ENCODE peak calls at places on chromosomes 2 and 18, in five cellular contexts. M is upper lobe of left lung, J is stomach, C is GM23338, N is AG04450. O is an unnamed sample.
A peak's percentile ranks its signal among the peaks of the same experiment; 100 is the strongest.

GRCh38 chr2:178579006-178579405 is 98.7 kb downstream of the PLEKHA3 start:
- DNase-seq in M (no peak), J (no peak), N (no peak), C (no peak), O (no peak)

GRCh38 chr18:75376004-75376403 is 51.5 kb downstream of the SMIM21 start:
- DNase-seq in J (no peak), M (no peak), C (no peak), N (no peak), O (peak; percentile 5)

GRCh38 chr18:23032030-23032582 is 99.0 kb downstream of the RBBP8 start:
- DNase-seq in M (no peak), N (peak; percentile 58), J (no peak), C (peak; percentile 20), O (peak; percentile 6)

GRCh38 chr2:181393472-181393871 is 63.7 kb upstream of the ITGA4 start:
- DNase-seq in N (no peak), M (no peak), C (no peak), J (no peak), O (no peak)

GRCh38 chr2:70192516-70192915 is 1.7 kb upstream of the C2orf42 start:
- DNase-seq in M (no peak), C (no peak), N (no peak), J (no peak), O (peak; percentile 46)

GRCh38 chr2:233140913-233141469 is 80.8 kb downstream of the INPP5D start:
- DNase-seq in M (no peak), N (no peak), C (peak; percentile 63), J (no peak), O (no peak)

GRCh38 chr18:48780151-48781001 is 170.4 kb downstream of the SMAD7 start:
- DNase-seq in J (no peak), N (no peak), M (no peak), C (no peak), O (no peak)

GRCh38 chr18:46282646-46283045 is 178.5 kb downstream of the HAUS1 start:
- DNase-seq in N (no peak), C (no peak), J (no peak), M (no peak), O (no peak)

GRCh38 chr2:217289909-217290283 is 430.0 kb upstream of the TNP1 start:
- DNase-seq in M (no peak), N (no peak), J (no peak), C (peak; percentile 16), O (peak; percentile 45)

GRCh38 chr2:197269173-197269572 is 41.4 kb downstream of the ANKRD44 start:
- DNase-seq in J (no peak), C (no peak), M (no peak), N (peak; percentile 27), O (no peak)

GRCh38 chr2:42125887-42126594 is 43.1 kb upstream of the EML4 start:
- DNase-seq in M (no peak), N (no peak), C (peak; percentile 38), J (no peak), O (no peak)
- H3K27ac ChIP-seq in M (no peak overlapping the region), N (no peak overlapping the region), C (no peak overlapping the region), J (no peak overlapping the region), O (peak overlapping the region; percentile 78)

DNA sequence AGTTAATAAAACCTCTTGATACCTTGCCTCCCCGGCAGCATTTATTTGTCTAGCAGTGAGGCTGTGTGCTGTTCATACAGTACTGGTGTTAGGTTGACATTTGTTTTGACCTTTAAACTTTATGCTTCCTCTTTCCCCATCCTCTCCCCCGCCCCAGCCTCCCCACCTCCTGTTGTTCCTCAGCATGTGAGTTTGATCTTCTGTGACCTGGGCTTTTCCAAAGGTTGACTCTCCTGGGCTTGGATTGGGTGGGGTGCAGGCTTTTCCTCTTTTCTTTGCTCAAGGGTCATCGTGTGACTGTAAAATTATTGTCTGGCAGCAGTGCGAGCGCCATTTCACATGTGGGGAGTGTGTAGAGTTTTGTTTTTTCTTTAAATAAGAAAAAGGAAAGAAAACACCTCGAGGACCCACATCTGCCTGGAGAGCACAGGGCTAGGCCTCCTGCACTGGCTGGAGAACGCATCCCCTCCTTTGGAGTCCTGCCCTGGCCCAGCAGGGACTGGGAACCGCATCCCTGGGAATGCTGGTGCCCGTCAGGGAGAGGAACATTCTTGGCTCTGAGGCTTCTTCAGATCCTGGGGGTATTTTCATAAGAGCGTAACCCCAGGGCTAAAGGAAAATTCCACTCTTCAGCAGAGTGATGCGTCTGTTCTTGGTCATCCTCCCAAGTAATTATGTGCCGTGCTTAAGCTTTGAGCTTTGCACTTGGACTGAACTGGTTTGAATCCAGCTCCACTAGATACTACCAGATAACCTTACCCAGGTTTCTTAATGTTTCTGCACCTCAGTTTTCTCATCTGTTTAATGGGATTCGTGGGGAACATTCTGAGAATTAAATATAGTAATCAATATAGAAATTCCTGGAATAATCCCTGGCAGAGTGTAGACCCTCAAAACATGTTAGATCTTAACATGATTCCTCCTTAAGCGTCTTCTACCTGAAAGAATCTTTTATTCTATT is 91.5 kb downstream of the SETBP1 start:
- DNase-seq in J (peak; percentile 31), M (no peak), N (no peak), C (no peak), O (no peak)
- H3K27ac ChIP-seq in J (peak overlapping the region; percentile 67), M (peak overlapping the region; percentile 22), N (no peak overlapping the region), C (no peak overlapping the region), O (no peak overlapping the region)

GRCh38 chr2:152167070-152167469 is 8.5 kb downstream of the STAM2 start:
- DNase-seq in J (no peak), M (no peak), N (no peak), C (no peak), O (no peak)
- H3K27ac ChIP-seq in J (peak overlapping the region; percentile 96), M (peak overlapping the region; percentile 3), N (no peak overlapping the region), C (peak overlapping the region; percentile 21), O (no peak overlapping the region)

GRCh38 chr18:77066101-77066500 is 66.5 kb downstream of the MBP start:
- DNase-seq in M (no peak), N (no peak), C (no peak), J (no peak), O (no peak)
- H3K27ac ChIP-seq in M (peak overlapping the region; percentile 82), N (peak overlapping the region; percentile 69), C (no peak overlapping the region), J (peak overlapping the region; percentile 93), O (peak overlapping the region; percentile 76)

DNA sequence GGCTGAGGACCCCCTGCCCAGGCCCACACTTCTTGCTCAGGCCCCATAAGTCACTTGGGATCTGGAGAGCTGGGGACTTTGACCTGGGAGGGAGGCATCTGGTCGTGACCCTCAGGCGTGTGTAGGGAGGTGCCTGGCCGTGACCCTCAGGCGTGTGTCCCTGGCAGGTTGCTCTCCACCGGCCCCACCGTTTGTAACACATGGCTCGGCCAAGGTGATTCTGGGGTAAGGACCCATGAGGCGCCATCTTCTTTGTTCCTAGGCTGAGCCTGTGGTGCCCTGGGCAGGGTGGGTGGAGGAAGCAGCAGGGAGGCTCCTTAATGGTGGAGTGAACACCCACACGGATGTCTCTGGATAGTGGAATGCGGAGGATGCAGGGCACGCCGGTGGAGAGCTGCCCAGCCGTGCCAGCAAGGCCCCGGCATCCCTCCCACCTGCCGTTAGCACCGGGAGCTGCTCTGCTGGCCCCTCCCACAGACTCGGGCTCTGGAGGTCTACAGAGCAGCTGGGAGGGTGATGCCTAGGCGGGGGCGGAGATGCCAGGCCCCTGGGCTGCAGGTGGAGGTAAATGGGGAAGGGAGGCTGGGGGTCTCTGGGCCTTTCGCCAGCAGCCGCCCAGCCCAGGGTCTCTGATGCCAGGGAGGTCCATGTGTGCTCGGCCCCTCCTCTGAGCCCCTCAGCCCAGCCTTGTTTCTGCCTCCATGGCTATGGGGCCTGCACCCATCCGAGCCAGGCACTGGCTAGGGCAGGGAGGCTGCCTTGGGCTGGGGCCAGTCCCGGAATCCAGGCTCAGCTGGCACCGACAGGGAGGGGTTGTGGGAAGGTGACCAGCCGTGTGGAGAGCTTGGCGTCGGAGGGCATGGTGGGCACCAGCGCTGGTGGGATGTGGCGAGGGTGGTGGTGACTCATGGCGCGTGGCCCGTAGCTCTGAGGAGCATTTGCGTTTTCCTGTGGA is 1.1 kb upstream of the GAL3ST2 start:
- DNase-seq in N (no peak), C (no peak), M (peak; percentile 61), J (no peak), O (no peak)
- H3K27ac ChIP-seq in N (no peak overlapping the region), C (no peak overlapping the region), M (no peak overlapping the region), J (no peak overlapping the region), O (no peak overlapping the region)

GRCh38 chr2:225004531-225004930 is 37.7 kb downstream of the DOCK10 start:
- DNase-seq in J (no peak), M (no peak), C (no peak), N (no peak), O (peak; percentile 71)

GRCh38 chr2:224997802-224998201 is 44.5 kb downstream of the DOCK10 start:
- DNase-seq in C (no peak), J (no peak), N (no peak), M (no peak), O (no peak)

GRCh38 chr2:224999784-225000183 is 42.5 kb downstream of the DOCK10 start:
- DNase-seq in C (no peak), J (no peak), N (no peak), M (no peak), O (no peak)

GRCh38 chr2:225002656-225003045 is 39.6 kb downstream of the DOCK10 start:
- DNase-seq in M (no peak), J (no peak), C (no peak), N (no peak), O (no peak)

GRCh38 chr2:225002039-225002655 is 40.1 kb downstream of the DOCK10 start:
- DNase-seq in N (no peak), J (peak; percentile 57), M (no peak), C (peak; percentile 91), O (no peak)
- H3K27ac ChIP-seq in N (peak overlapping the region; percentile 22), J (no peak overlapping the region), M (no peak overlapping the region), C (no peak overlapping the region), O (no peak overlapping the region)

GRCh38 chr2:79621252-79621651 is 108.4 kb downstream of the CTNNA2 start:
- DNase-seq in M (no peak), C (no peak), J (no peak), N (no peak), O (no peak)
- H3K27ac ChIP-seq in M (no peak overlapping the region), C (no peak overlapping the region), J (no peak overlapping the region), N (no peak overlapping the region), O (no peak overlapping the region)

O was measured in epithelial cell of prostate.